ENCODE peak calls at places on chromosomes 7 and 10, in five cellular contexts. One of them, this sample, is unnamed.
A peak's percentile ranks its signal among the peaks of the same experiment; 100 is the strongest.

GRCh38 chr10:104109908-104110662 is 11.9 kb upstream of the SFR1 start:
- DNase-seq in upper lobe of right lung: no peak
- DNase-seq in endodermal cell: no peak
- DNase-seq in SJCRH30: no peak
- DNase-seq in IMR-90: peak; percentile 87
- DNase-seq in this sample: no peak

GRCh38 chr7:3518546-3518945 is 217.5 kb downstream of the SDK1 start:
- DNase-seq in upper lobe of right lung: no peak
- DNase-seq in endodermal cell: no peak
- DNase-seq in SJCRH30: no peak
- DNase-seq in IMR-90: no peak
- DNase-seq in this sample: no peak

GRCh38 chr7:105210721-105211205 is 178.0 kb downstream of the SRPK2 start:
- DNase-seq in upper lobe of right lung: no peak
- DNase-seq in endodermal cell: peak; percentile 56
- DNase-seq in SJCRH30: peak; percentile 97
- DNase-seq in IMR-90: no peak
- DNase-seq in this sample: no peak

GRCh38 chr7:41315764-41316163 is 387.1 kb downstream of the INHBA start:
- DNase-seq in upper lobe of right lung: no peak
- DNase-seq in endodermal cell: peak; percentile 83
- DNase-seq in SJCRH30: no peak
- DNase-seq in IMR-90: no peak
- DNase-seq in this sample: no peak

GRCh38 chr7:78066599-78066998 is 268.0 kb downstream of the PHTF2 start:
- DNase-seq in upper lobe of right lung: no peak
- DNase-seq in endodermal cell: peak; percentile 47
- DNase-seq in SJCRH30: no peak
- DNase-seq in IMR-90: no peak
- DNase-seq in this sample: no peak

GRCh38 chr10:130040817-130041330 is 69.8 kb downstream of the C10orf143 start:
- DNase-seq in upper lobe of right lung: peak; percentile 48
- DNase-seq in endodermal cell: peak; percentile 27
- DNase-seq in SJCRH30: no peak
- DNase-seq in IMR-90: no peak
- DNase-seq in this sample: no peak

GRCh38 chr7:21883069-21883468 is 62.6 kb downstream of the CDCA7L start:
- DNase-seq in upper lobe of right lung: no peak
- DNase-seq in endodermal cell: no peak
- DNase-seq in SJCRH30: no peak
- DNase-seq in IMR-90: no peak
- DNase-seq in this sample: no peak

GRCh38 chr7:77651544-77652162 is 44.6 kb upstream of the RSBN1L start:
- DNase-seq in upper lobe of right lung: no peak
- DNase-seq in endodermal cell: no peak
- DNase-seq in SJCRH30: peak; percentile 60
- DNase-seq in IMR-90: peak; percentile 47
- DNase-seq in this sample: peak; percentile 26

GRCh38 chr10:97302088-97302791 is 9.8 kb upstream of the ARHGAP19 start:
- DNase-seq in upper lobe of right lung: no peak
- DNase-seq in endodermal cell: no peak
- DNase-seq in SJCRH30: no peak
- DNase-seq in IMR-90: no peak
- DNase-seq in this sample: no peak

GRCh38 chr7:34165466-34165865 is 260.1 kb downstream of the BMPER start:
- DNase-seq in upper lobe of right lung: no peak
- DNase-seq in endodermal cell: no peak
- DNase-seq in SJCRH30: no peak
- DNase-seq in IMR-90: peak; percentile 32
- DNase-seq in this sample: no peak

GRCh38 chr7:129466796-129467195 is 32.6 kb downstream of the STRIP2 start:
- DNase-seq in upper lobe of right lung: no peak
- DNase-seq in endodermal cell: no peak
- DNase-seq in SJCRH30: peak; percentile 94
- DNase-seq in IMR-90: no peak
- DNase-seq in this sample: no peak

GRCh38 chr7:23184709-23185354 is 3.0 kb downstream of the NUP42 start:
- DNase-seq in upper lobe of right lung: no peak
- DNase-seq in endodermal cell: peak; percentile 52
- DNase-seq in SJCRH30: peak; percentile 68
- DNase-seq in IMR-90: peak; percentile 51
- DNase-seq in this sample: no peak

GRCh38 chr7:121023683-121024507 is 35.4 kb downstream of the CPED1 start:
- DNase-seq in upper lobe of right lung: no peak
- DNase-seq in endodermal cell: no peak
- DNase-seq in SJCRH30: no peak
- DNase-seq in IMR-90: peak; percentile 37
- DNase-seq in this sample: no peak

GRCh38 chr7:157438121-157439025 is 101.6 kb downstream of the DNAJB6 start:
- DNase-seq in upper lobe of right lung: peak; percentile 39
- DNase-seq in endodermal cell: peak; percentile 39
- DNase-seq in SJCRH30: no peak
- DNase-seq in IMR-90: no peak
- DNase-seq in this sample: no peak

GRCh38 chr7:101870361-101871062 is 53.1 kb downstream of the CUX1 start:
- DNase-seq in upper lobe of right lung: no peak
- DNase-seq in endodermal cell: peak; percentile 87
- DNase-seq in SJCRH30: no peak
- DNase-seq in IMR-90: peak; percentile 59
- DNase-seq in this sample: no peak

GRCh38 chr10:33005322-33006282 is 47.6 kb upstream of the ITGB1 start:
- DNase-seq in upper lobe of right lung: peak; percentile 92
- DNase-seq in endodermal cell: peak; percentile 92
- DNase-seq in SJCRH30: peak; percentile 80
- DNase-seq in IMR-90: peak; percentile 98
- DNase-seq in this sample: no peak

GRCh38 chr10:113980408-113981087 is 63.1 kb upstream of the ADRB1 start:
- DNase-seq in upper lobe of right lung: no peak
- DNase-seq in endodermal cell: peak; percentile 65
- DNase-seq in SJCRH30: no peak
- DNase-seq in IMR-90: no peak
- DNase-seq in this sample: no peak

GRCh38 chr10:131706952-131707351 is 193.9 kb upstream of the PPP2R2D start:
- DNase-seq in upper lobe of right lung: peak; percentile 35
- DNase-seq in endodermal cell: no peak
- DNase-seq in SJCRH30: no peak
- DNase-seq in IMR-90: no peak
- DNase-seq in this sample: no peak

GRCh38 chr7:22675917-22676343 is 51.1 kb upstream of the IL6 start:
- DNase-seq in upper lobe of right lung: no peak
- DNase-seq in endodermal cell: no peak
- DNase-seq in SJCRH30: no peak
- DNase-seq in IMR-90: peak; percentile 86
- DNase-seq in this sample: no peak

GRCh38 chr10:43198682-43199005 is 60.4 kb downstream of the CSGALNACT2 start:
- DNase-seq in upper lobe of right lung: peak; percentile 49
- DNase-seq in endodermal cell: peak; percentile 14
- DNase-seq in SJCRH30: no peak
- DNase-seq in IMR-90: no peak
- DNase-seq in this sample: no peak

GRCh38 chr10:27319752-27320561 is 79.4 kb upstream of the ACBD5 start:
- DNase-seq in upper lobe of right lung: peak; percentile 78
- DNase-seq in endodermal cell: peak; percentile 75
- DNase-seq in SJCRH30: no peak
- DNase-seq in IMR-90: peak; percentile 6
- DNase-seq in this sample: no peak

GRCh38 chr10:68330852-68331454 is 911 bp upstream of the HNRNPH3 start:
- DNase-seq in upper lobe of right lung: no peak
- DNase-seq in endodermal cell: peak; percentile 53
- DNase-seq in SJCRH30: no peak
- DNase-seq in IMR-90: peak; percentile 23
- DNase-seq in this sample: no peak

GRCh38 chr10:86674912-86675311 is 6.6 kb downstream of the LDB3 start:
- DNase-seq in upper lobe of right lung: no peak
- DNase-seq in endodermal cell: no peak
- DNase-seq in SJCRH30: peak; percentile 63
- DNase-seq in IMR-90: no peak
- DNase-seq in this sample: no peak
- H3K27ac ChIP-seq in upper lobe of right lung: no peak overlapping the region
- H3K27ac ChIP-seq in endodermal cell: no peak overlapping the region
- H3K27ac ChIP-seq in SJCRH30: no peak overlapping the region
- H3K27ac ChIP-seq in IMR-90: no peak overlapping the region
- H3K27ac ChIP-seq in this sample: no peak overlapping the region

DNA sequence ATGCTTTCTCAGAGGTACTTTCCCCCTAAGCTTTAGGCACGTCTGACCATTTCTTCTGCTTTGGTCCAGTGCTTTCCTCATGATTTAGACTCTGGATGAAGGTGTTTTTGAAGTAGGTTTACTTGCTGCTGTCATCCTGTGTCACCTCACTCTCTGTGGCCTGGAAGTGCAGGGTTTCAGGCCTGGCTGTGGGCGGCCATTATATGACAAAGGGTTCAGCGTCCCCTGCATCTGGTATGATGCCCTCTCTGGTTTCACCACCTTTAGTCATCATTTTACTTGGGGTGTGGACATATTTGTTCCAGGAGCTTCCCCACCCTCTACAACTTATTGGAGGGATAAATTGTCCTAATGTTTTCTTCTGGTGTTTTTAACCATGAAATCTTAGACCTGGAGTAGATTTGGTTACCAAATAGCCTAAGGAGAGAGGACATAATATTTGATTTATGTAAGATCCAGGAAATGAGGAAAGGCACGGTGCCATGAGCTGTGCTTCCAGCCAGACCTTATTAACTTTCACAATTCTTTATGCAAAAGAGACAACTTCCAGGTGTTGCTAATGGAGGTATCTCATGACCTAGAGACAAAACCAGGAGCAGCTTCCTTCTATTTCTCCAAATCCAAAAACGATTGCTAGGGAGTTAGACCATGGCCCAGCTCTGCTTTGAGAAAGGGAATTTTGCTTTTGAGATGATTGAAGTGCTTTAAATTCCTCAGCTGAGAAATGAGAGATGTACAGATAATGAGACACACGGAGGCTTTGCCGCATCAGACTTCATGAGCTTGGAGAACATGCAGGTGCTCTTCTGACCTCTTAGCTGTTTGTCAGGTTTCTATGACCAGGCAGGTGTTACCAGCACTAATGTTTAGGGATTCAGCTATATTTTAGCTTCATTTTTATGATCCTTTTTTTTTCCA is 20.9 kb downstream of the WBP1L start:
- DNase-seq in upper lobe of right lung: no peak
- DNase-seq in endodermal cell: no peak
- DNase-seq in SJCRH30: no peak
- DNase-seq in IMR-90: peak; percentile 41
- DNase-seq in this sample: no peak
- H3K27ac ChIP-seq in upper lobe of right lung: no peak overlapping the region
- H3K27ac ChIP-seq in endodermal cell: no peak overlapping the region
- H3K27ac ChIP-seq in SJCRH30: no peak overlapping the region
- H3K27ac ChIP-seq in IMR-90: no peak overlapping the region
- H3K27ac ChIP-seq in this sample: no peak overlapping the region

GRCh38 chr7:865921-866320 is 10.4 kb upstream of the GET4 start:
- DNase-seq in upper lobe of right lung: no peak
- DNase-seq in endodermal cell: no peak
- DNase-seq in SJCRH30: no peak
- DNase-seq in IMR-90: no peak
- DNase-seq in this sample: no peak

GRCh38 chr7:867406-868188 is 8.8 kb upstream of the GET4 start:
- DNase-seq in upper lobe of right lung: peak; percentile 70
- DNase-seq in endodermal cell: no peak
- DNase-seq in SJCRH30: no peak
- DNase-seq in IMR-90: peak; percentile 54
- DNase-seq in this sample: no peak

GRCh38 chr7:867001-867405 is 9.4 kb upstream of the GET4 start:
- DNase-seq in upper lobe of right lung: no peak
- DNase-seq in endodermal cell: no peak
- DNase-seq in SJCRH30: no peak
- DNase-seq in IMR-90: peak; percentile 97
- DNase-seq in this sample: no peak

GRCh38 chr7:869348-869747 is 7.0 kb upstream of the GET4 start:
- DNase-seq in upper lobe of right lung: no peak
- DNase-seq in endodermal cell: no peak
- DNase-seq in SJCRH30: no peak
- DNase-seq in IMR-90: no peak
- DNase-seq in this sample: no peak

DNA sequence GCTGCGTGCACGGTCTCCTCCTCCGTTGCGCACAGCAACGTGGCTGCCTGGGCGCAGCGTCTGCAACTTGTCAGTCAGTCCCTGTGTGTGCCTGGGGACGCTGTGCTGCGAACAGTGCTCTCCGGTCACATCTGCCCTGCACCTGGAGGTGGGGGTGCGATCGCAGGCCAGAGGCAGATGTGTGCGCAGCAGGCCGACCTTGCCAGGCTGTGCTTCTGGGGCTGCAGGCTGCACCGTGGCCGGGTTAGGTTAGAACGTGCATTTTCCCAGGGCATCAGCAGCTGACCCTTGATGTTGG is 8.2 kb upstream of the GET4 start:
- DNase-seq in upper lobe of right lung: peak; percentile 57
- DNase-seq in endodermal cell: no peak
- DNase-seq in SJCRH30: no peak
- DNase-seq in IMR-90: no peak
- DNase-seq in this sample: no peak
- H3K27ac ChIP-seq in upper lobe of right lung: peak overlapping the region; percentile 74
- H3K27ac ChIP-seq in endodermal cell: no peak overlapping the region
- H3K27ac ChIP-seq in SJCRH30: no peak overlapping the region
- H3K27ac ChIP-seq in IMR-90: peak overlapping the region; percentile 70
- H3K27ac ChIP-seq in this sample: no peak overlapping the region

DNA sequence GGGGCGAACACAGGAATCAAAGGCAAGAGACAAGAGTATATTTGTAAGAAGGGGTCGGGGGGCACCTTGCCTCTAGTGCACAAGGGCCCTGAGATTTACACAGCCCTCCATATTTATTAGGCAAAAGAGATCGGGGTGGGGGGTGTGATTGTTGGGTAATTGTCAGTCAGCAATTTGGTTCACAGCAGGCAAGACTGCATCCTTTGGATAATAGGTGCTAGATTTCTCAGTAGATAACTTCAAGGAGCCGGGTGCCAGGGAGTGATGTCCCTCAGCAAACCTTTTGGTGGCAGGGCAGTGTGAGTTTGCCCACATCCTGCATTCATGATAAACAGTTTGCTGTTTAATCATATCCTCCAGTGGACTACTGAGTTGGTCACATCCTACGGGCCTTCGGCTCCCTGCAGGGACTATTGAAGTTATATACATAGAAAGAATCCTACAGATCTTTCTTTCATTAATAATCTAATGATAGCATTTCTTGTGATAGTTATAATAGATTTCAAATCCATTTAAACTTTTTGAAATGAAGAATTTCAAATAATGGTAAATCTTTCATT is 178.5 kb downstream of the GNAI1 start:
- DNase-seq in upper lobe of right lung: no peak
- DNase-seq in endodermal cell: no peak
- DNase-seq in SJCRH30: no peak
- DNase-seq in IMR-90: no peak
- DNase-seq in this sample: no peak
- H3K27ac ChIP-seq in upper lobe of right lung: no peak overlapping the region
- H3K27ac ChIP-seq in endodermal cell: no peak overlapping the region
- H3K27ac ChIP-seq in SJCRH30: no peak overlapping the region
- H3K27ac ChIP-seq in IMR-90: no peak overlapping the region
- H3K27ac ChIP-seq in this sample: no peak overlapping the region

DNA sequence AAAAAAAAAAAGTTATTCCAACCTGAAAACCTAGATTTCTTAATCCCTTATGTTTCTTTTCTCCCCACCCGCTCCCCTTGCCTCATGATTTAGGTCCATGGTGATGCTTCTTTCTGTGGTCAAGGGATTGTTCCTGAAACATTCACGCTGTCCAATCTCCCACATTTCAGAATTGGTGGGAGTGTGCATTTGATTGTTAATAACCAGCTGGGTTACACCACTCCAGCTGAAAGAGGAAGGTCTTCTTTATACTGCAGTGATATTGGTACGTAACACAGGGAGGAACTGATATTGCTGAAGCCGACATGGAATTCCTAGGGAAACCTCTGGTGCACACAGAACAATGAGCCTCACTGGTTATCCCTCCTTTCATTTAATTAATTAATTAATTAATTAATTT is 22.7 kb downstream of the DHTKD1 start:
- DNase-seq in upper lobe of right lung: no peak
- DNase-seq in endodermal cell: no peak
- DNase-seq in SJCRH30: no peak
- DNase-seq in IMR-90: no peak
- DNase-seq in this sample: no peak
- H3K27ac ChIP-seq in upper lobe of right lung: no peak overlapping the region
- H3K27ac ChIP-seq in endodermal cell: no peak overlapping the region
- H3K27ac ChIP-seq in SJCRH30: no peak overlapping the region
- H3K27ac ChIP-seq in IMR-90: no peak overlapping the region
- H3K27ac ChIP-seq in this sample: no peak overlapping the region

This sample was measured in CD8-positive, alpha-beta memory T cell.